ENCODE peak calls at places on chromosomes 13 and 19, in six cellular contexts. V, J, X, U, S and W are unnamed samples.

GRCh38 chr19:22784051-22784450 is at the start of gene ZNF99:
- DNase-seq in V (no peak), J (peak; percentile 51), X (no peak), U (peak; percentile 65), S (no peak), W (no peak)

GRCh38 chr19:29264897-29265296 is 51.9 kb upstream of the UQCRFS1 start:
- DNase-seq in V (no peak), J (no peak), X (no peak), U (no peak), S (no peak), W (no peak)

GRCh38 chr13:79837741-79838450 is 356.9 kb downstream of the NDFIP2 start:
- DNase-seq in V (no peak), J (no peak), X (peak; percentile 20), U (no peak), S (no peak), W (no peak)

GRCh38 chr19:45500918-45501729 is 2.9 kb downstream of the PPM1N start:
- DNase-seq in V (peak; percentile 75), J (no peak), X (no peak), U (no peak), S (no peak), W (no peak)

GRCh38 chr19:13154911-13155471 is 4.8 kb downstream of the IER2 start:
- DNase-seq in V (peak; percentile 97), J (peak; percentile 72), X (peak; percentile 79), U (peak; percentile 81), S (peak; percentile 90), W (peak; percentile 92)

GRCh38 chr13:109998808-109999528 is 212.6 kb upstream of the IRS2 start:
- DNase-seq in V (no peak), J (no peak), X (peak; percentile 82), U (no peak), S (no peak), W (no peak)

GRCh38 chr19:33904681-33905080 is 108.0 kb downstream of the KCTD15 start:
- DNase-seq in V (peak; percentile 64), J (no peak), X (peak; percentile 52), U (no peak), S (peak; percentile 54), W (no peak)

GRCh38 chr19:47445937-47446402 is 25.7 kb downstream of the SLC8A2 start:
- DNase-seq in V (peak; percentile 67), J (no peak), X (peak; percentile 58), U (peak; percentile 65), S (peak; percentile 58), W (peak; percentile 43)

GRCh38 chr13:47121092-47121763 is 224.4 kb upstream of the HTR2A start:
- DNase-seq in V (no peak), J (no peak), X (no peak), U (no peak), S (no peak), W (no peak)

GRCh38 chr19:38868551-38868950 is 9.5 kb downstream of the RINL start:
- DNase-seq in V (no peak), J (no peak), X (no peak), U (no peak), S (no peak), W (no peak)

GRCh38 chr13:51733656-51734334 is 70.2 kb downstream of the DHRS12 start:
- DNase-seq in V (peak; percentile 12), J (no peak), X (no peak), U (no peak), S (no peak), W (no peak)

GRCh38 chr19:16200038-16200775 is 2.5 kb downstream of the AP1M1 start:
- DNase-seq in V (peak; percentile 21), J (peak; percentile 78), X (peak; percentile 80), U (no peak), S (no peak), W (no peak)

GRCh38 chr19:33890569-33890968 is 93.9 kb downstream of the KCTD15 start:
- DNase-seq in V (no peak), J (no peak), X (no peak), U (no peak), S (no peak), W (no peak)

GRCh38 chr13:25836709-25837316 is 215.0 kb downstream of the SHISA2 start:
- DNase-seq in V (no peak), J (no peak), X (no peak), U (no peak), S (no peak), W (no peak)

GRCh38 chr19:6062274-6062673 is 48.0 kb downstream of the RFX2 start:
- DNase-seq in V (no peak), J (peak; percentile 74), X (peak; percentile 45), U (peak; percentile 86), S (no peak), W (peak; percentile 28)

GRCh38 chr13:73173160-73173905 is 114.5 kb downstream of the KLF5 start:
- DNase-seq in V (no peak), J (no peak), X (no peak), U (no peak), S (no peak), W (no peak)

GRCh38 chr13:66329988-66330429 is 900.1 kb downstream of the PCDH9 start:
- DNase-seq in V (no peak), J (no peak), X (no peak), U (no peak), S (no peak), W (no peak)

GRCh38 chr13:101624210-101624922 is 171.9 kb downstream of the ITGBL1 start:
- DNase-seq in V (peak; percentile 33), J (no peak), X (no peak), U (no peak), S (peak; percentile 6), W (no peak)

GRCh38 chr13:44305845-44306244 is 67.8 kb upstream of the SERP2 start:
- DNase-seq in V (peak; percentile 19), J (no peak), X (no peak), U (no peak), S (peak; percentile 34), W (peak; percentile 70)

GRCh38 chr19:4088975-4089374 is 22.3 kb upstream of the ZBTB7A start:
- DNase-seq in V (no peak), J (no peak), X (no peak), U (no peak), S (no peak), W (no peak)

GRCh38 chr13:112722433-112723250 is 32.8 kb downstream of the ATP11A start:
- DNase-seq in V (peak; percentile 44), J (no peak), X (peak; percentile 93), U (no peak), S (no peak), W (peak; percentile 79)

GRCh38 chr19:45152504-45153338 is 8.1 kb downstream of the NKPD1 start:
- DNase-seq in V (peak; percentile 87), J (no peak), X (peak; percentile 72), U (no peak), S (peak; percentile 85), W (peak; percentile 58)

GRCh38 chr13:98976338-98976737 is 1.5 kb downstream of the DOCK9 start:
- DNase-seq in V (no peak), J (no peak), X (peak; percentile 59), U (no peak), S (no peak), W (no peak)

DNA sequence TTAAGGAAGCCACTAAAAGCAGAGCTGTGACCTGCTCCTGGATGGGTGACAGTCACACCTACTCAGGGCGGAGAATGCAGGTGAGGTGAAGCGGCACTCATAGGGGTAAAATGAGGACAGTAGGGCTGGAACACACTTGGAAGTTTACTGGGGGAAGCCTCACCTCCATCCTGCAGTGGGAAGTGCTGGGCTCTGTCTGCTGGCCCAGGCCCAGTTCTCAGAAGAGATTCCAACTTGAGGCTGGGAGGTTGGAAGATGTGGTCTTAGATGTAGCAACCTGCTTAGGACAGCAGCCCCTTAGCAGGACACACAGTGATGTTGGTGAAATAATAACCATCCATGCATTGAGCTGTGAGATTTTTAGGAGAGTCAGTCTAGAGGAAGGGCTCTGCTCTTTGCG is 4.6 kb downstream of the MEDAG start:
- DNase-seq in V (no peak), J (no peak), X (no peak), U (no peak), S (no peak), W (no peak)
- H3K4me1 ChIP-seq in V (no peaks in the 10 kb centered on the region), J (no peaks in the 10 kb centered on the region), X (no peaks in the 10 kb centered on the region), U (no peaks in the 10 kb centered on the region), S (no peaks in the 10 kb centered on the region), W (peaks cover 28% of the 10 kb centered on the region)

DNA sequence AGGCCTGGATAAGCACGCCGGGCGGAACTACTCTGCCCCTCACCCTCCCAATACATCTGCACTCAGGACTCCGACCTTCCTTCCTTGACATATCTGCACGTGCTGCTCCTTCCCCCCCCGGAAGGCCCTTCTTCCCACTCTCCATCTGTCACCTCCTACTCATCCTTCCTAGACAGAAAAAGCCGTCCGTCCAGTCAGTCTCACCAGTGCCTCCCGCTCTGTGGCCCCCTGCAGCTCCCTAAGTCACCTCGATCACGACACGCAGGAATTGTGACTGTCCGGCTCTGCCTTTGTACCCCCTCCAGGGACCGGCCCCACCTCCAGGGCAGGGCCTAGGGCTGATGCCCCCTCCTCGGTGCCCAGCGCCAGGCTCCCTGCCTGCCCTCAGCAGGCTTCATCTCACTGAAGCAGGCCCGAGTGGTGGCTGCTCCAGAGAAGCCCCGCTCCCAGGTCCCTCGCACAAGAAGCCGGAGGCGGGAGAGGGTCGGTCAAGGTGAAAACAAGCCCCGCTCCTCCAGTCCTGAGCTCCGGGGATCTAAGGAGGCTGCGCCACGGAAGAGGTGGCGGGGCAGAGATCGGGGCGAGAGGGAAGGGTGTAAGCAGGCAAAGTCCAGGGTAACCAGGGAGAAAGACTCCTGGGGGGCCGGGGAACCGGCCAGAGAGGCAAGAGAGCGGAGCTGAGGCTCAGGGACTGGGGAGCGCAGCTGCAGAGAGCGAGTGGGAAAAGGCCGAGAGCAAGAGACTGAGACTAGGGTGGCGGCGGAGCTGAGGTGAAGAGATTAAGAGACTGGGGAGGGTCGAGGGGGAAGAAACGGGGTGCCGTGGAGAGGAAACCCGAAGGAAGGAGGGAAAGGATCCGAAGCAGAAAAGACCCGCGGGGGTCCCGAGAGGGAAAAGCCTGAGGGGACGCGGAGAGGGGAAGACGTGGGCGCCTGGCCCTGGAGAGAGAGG is 1.1 kb downstream of the PPP6R1 start:
- DNase-seq in V (peak; percentile 46), J (no peak), X (peak; percentile 17), U (no peak), S (peak; percentile 34), W (no peak)
- H3K4me1 ChIP-seq in V (peaks cover 30% of the 10 kb centered on the region), J (no peaks in the 10 kb centered on the region), X (peaks cover 15% of the 10 kb centered on the region), U (no peaks in the 10 kb centered on the region), S (peaks cover 20% of the 10 kb centered on the region), W (peaks cover 61% of the 10 kb centered on the region)

DNA sequence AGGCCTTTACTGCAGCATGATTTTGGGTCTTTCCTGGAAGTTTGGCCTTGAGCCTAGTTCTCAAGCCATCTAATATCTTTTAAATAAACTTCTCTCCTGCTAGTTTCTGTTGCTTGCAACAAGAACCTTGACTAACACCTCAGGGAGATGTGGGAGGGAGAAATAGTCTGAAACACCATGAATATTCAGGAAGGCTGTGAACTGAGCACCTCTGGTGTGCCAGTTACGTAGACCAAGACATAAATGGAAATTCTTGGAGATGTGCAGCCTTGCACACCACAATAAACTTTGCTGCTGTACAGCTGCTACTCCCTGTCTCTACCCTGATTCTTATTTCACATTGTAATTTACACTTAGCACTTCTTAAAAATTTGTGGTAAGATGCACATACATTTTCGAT is 86.9 kb upstream of the SPATA13 start:
- DNase-seq in V (no peak), J (no peak), X (no peak), U (no peak), S (no peak), W (no peak)
- H3K4me1 ChIP-seq in V (peaks cover 16% of the 10 kb centered on the region), J (no peaks in the 10 kb centered on the region), X (no peaks in the 10 kb centered on the region), U (no peaks in the 10 kb centered on the region), S (peaks cover 12% of the 10 kb centered on the region), W (peaks cover 34% of the 10 kb centered on the region)

GRCh38 chr13:91776650-91777193 is 378.3 kb downstream of the GPC5 start:
- DNase-seq in V (no peak), J (no peak), X (no peak), U (no peak), S (no peak), W (no peak)
- H3K4me1 ChIP-seq in V (peaks cover 32% of the 10 kb centered on the region), J (no peaks in the 10 kb centered on the region), X (peaks cover 4% of the 10 kb centered on the region), U (no peaks in the 10 kb centered on the region), S (no peaks in the 10 kb centered on the region), W (no peaks in the 10 kb centered on the region)